ENCODE peak calls at places on chromosomes 5 and 9, in four cellular contexts. V is left ventricle myocardium inferior, M is A549, X is kidney epithelial cell. G is an unnamed sample.

GRCh38 chr9:133701981-133702797 is 36.0 kb downstream of the SARDH start:
- DNase-seq in V (no peak), X (no peak), M (no peak), G (peak; percentile 26)

GRCh38 chr5:78546597-78546996 is 102.0 kb downstream of the LHFPL2 start:
- DNase-seq in M (no peak), V (no peak), X (no peak), G (no peak)

GRCh38 chr9:136245194-136246150 is at the start of gene QSOX2:
- DNase-seq in M (peak; percentile 87), V (peak; percentile 86), X (no peak), G (peak; percentile 70)

GRCh38 chr5:138873096-138873885 is 1.8 kb downstream of the LRRTM2 start:
- DNase-seq in X (no peak), M (no peak), V (no peak), G (peak; percentile 51)

GRCh38 chr9:86507119-86507731 is 153.0 kb upstream of the TUT7 start:
- DNase-seq in X (no peak), M (no peak), V (no peak), G (no peak)

GRCh38 chr9:83535736-83536135 is 2.5 kb downstream of the FRMD3 start:
- DNase-seq in M (no peak), X (no peak), V (no peak), G (no peak)

GRCh38 chr9:88258012-88258411 is 119.7 kb upstream of the SPATA31C2 start:
- DNase-seq in X (peak; percentile 70), M (no peak), V (peak; percentile 26), G (no peak)

GRCh38 chr9:35490155-35490909 is 421 bp downstream of the RUSC2 start:
- DNase-seq in X (no peak), V (peak; percentile 29), M (no peak), G (no peak)

GRCh38 chr5:116766470-116766947 is 191.9 kb upstream of the SEMA6A start:
- DNase-seq in X (peak; percentile 78), V (no peak), M (peak; percentile 67), G (no peak)

GRCh38 chr9:14713187-14713799 is 9.2 kb downstream of the CER1 start:
- DNase-seq in X (no peak), M (no peak), V (no peak), G (no peak)

GRCh38 chr9:137621131-137621757 is 2.4 kb downstream of the EHMT1 start:
- DNase-seq in V (no peak), X (no peak), M (peak; percentile 51), G (no peak)

GRCh38 chr5:150559701-150560100 is 51.8 kb downstream of the NDST1 start:
- DNase-seq in V (no peak), M (no peak), X (peak; percentile 34), G (no peak)

GRCh38 chr9:87007711-87008360 is 60.5 kb upstream of the GAS1 start:
- DNase-seq in M (no peak), X (no peak), V (no peak), G (peak; percentile 56)

GRCh38 chr9:41229408-41230401 is 40.6 kb upstream of the ZNG1F start:
- DNase-seq in M (peak; percentile 21), V (no peak), X (no peak), G (peak; percentile 32)

GRCh38 chr5:59620535-59621212 is 272.9 kb downstream of the PDE4D start:
- DNase-seq in V (no peak), M (no peak), X (no peak), G (no peak)

GRCh38 chr5:140633081-140633471 is at the start of gene CD14:
- DNase-seq in M (peak; percentile 79), V (peak; percentile 44), X (no peak), G (peak; percentile 41)

GRCh38 chr9:5890641-5891040 is at the start of gene MLANA:
- DNase-seq in V (no peak), X (no peak), M (no peak), G (no peak)

GRCh38 chr9:109990541-109990940 is 210.5 kb downstream of the PALM2AKAP2 start:
- DNase-seq in V (no peak), M (no peak), X (no peak), G (no peak)

GRCh38 chr5:78492216-78492615 is 131.8 kb downstream of the SCAMP1 start:
- DNase-seq in V (no peak), M (no peak), X (no peak), G (no peak)

GRCh38 chr5:34915856-34916192 is 313 bp downstream of the BRIX1 start:
- DNase-seq in X (no peak), V (no peak), M (no peak), G (no peak)

GRCh38 chr5:34914671-34915138 is 599 bp downstream of the RAD1 start:
- DNase-seq in M (peak; percentile 29), V (peak; percentile 30), X (no peak), G (no peak)

GRCh38 chr5:34915139-34915855 is at the start of the genes BRIX1 and RAD1:
- DNase-seq in V (peak; percentile 97), M (peak; percentile 98), X (peak; percentile 85), G (peak; percentile 98)

GRCh38 chr5:34916518-34916917 is 1.0 kb downstream of the BRIX1 start:
- DNase-seq in V (no peak), M (no peak), X (no peak), G (no peak)

GRCh38 chr5:34913072-34913471 is 2.2 kb downstream of the RAD1 start:
- DNase-seq in M (no peak), V (no peak), X (no peak), G (no peak)
- H3K4me3 ChIP-seq in M (no peak overlapping the region), V (no peak overlapping the region), X (no peak overlapping the region), G (no peak overlapping the region)

DNA sequence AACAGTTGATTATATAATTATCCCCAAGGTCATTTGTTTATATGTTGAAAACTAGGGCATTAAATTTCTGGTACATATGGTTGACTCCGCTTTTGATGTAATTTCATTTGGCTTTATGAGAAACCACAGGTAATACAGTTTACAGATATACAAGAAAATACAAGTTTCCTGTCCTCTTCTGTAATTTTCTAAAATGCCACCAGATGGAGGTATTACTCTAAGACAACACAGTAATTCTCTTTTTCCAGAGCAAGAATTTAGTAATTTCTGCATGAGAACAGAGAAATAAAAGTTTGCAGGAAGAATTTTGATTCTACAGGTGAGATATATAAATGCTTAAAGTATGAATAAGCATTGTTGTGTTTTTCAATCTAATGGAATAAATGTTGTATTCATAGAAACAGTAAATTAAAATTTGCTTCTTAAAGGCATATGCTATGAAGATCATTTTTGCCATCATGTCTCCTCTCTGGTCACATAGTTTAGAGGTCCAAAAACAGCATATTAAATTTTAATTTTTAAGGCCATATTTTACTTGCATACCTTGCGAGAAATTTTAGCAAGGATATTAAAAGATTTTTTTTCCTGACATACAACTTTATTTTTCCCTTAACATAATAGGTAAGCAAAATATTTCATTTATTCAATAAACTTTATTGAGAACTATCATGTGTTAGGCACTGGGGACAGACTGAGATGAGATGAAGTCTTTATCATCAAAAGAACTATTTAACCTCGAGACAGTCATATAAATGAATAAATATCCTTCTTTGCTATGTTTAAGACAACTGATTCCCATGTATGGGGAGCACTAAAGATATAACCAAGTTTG is 22.7 kb downstream of the CHD1 start:
- DNase-seq in M (peak; percentile 48), X (no peak), V (no peak), G (no peak)
- TF ChIP-seq CTCF in M (peak; percentile 76), X (peak; percentile 57), V (peak; percentile 85), G (peak; percentile 86)

GRCh38 chr5:93246093-93246855 is 334.7 kb downstream of the NR2F1-AS1 start:
- DNase-seq in V (no peak), X (no peak), M (peak; percentile 23), G (no peak)
- H3K4me3 ChIP-seq in V (no peak overlapping the region), X (no peak overlapping the region), M (no peak overlapping the region), G (peak overlapping the region; percentile 11)

DNA sequence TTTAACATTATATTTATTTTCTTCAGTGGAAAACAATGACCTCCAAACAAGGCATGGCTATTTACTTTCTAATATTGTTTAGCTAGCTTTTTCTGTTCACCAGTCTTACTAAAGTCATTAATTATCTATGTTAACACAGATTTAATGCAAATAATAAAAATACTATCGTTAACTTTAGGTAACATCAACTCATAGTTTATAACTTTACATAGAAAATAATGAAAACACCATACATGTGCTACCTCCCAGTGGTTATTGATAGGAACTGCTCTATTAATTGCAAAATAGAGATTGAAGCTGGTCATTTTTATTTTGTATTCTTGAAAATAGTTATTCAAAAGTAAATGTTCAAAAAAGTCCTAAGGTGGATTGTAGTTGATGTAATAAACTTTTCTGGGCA is 78.3 kb upstream of the HCN1 start:
- DNase-seq in V (no peak), M (no peak), X (no peak), G (no peak)
- TF ChIP-seq CTCF in V (peak; percentile 49), M (no peak), X (no peak), G (peak; percentile 36)